ENCODE peak calls at places on chromosomes 16 and 17, in four cellular contexts. C is OCI-LY7, P is tibial nerve, E is lower lobe of right lung. L is an unnamed sample.

GRCh38 chr17:79776378-79777165 is 1.4 kb upstream of the CBX2 start:
- DNase-seq in P (no peak), E (peak), C (no peak), L (no peak)

GRCh38 chr16:27650073-27650701 is 100.2 kb downstream of the KATNIP start:
- DNase-seq in C (no peak), E (no peak), P (no peak), L (no peak)

GRCh38 chr17:1347681-1348318 is 52.2 kb downstream of the YWHAE start:
- DNase-seq in E (peak), C (no peak), P (peak), L (no peak)

GRCh38 chr16:4675864-4676786 is 17.2 kb upstream of the NUDT16L1 start:
- DNase-seq in P (no peak), C (no peak), E (no peak), L (no peak)

GRCh38 chr17:61464121-61464905 is 12.1 kb downstream of the TBX4 start:
- DNase-seq in P (no peak), C (no peak), E (peak), L (no peak)

GRCh38 chr16:86921289-86921688 is 342.9 kb downstream of the FOXL1 start:
- DNase-seq in C (no peak), P (no peak), E (no peak), L (no peak)

GRCh38 chr16:78259883-78260282 is 160.4 kb downstream of the WWOX start:
- DNase-seq in E (no peak), P (no peak), C (no peak), L (no peak)

GRCh38 chr17:44314869-44315661 is 6.7 kb downstream of the RUNDC3A start:
- DNase-seq in P (no peak), E (no peak), C (peak), L (no peak)

GRCh38 chr17:77802811-77803220 is 155.7 kb upstream of the TNRC6C start:
- DNase-seq in C (no peak), E (no peak), P (no peak), L (no peak)

GRCh38 chr16:4521971-4522623 is 16.5 kb downstream of the CDIP1 start:
- DNase-seq in E (no peak), C (no peak), P (no peak), L (no peak)

GRCh38 chr17:35948092-35948491 is 4.6 kb upstream of the LYZL6 start:
- DNase-seq in P (no peak), C (no peak), E (no peak), L (no peak)

GRCh38 chr16:55467898-55468297 is 11.1 kb upstream of the MMP2 start:
- DNase-seq in E (no peak), P (no peak), C (no peak), L (no peak)

GRCh38 chr17:77320046-77320445 is 179.3 kb downstream of the SEC14L1 start:
- DNase-seq in E (peak), C (no peak), P (peak), L (no peak)

GRCh38 chr17:44549736-44550135 is 7.5 kb upstream of the FZD2 start:
- DNase-seq in E (no peak), P (no peak), C (no peak), L (no peak)

GRCh38 chr16:9144106-9144505 is 52.7 kb downstream of the HAPSTR1 start:
- DNase-seq in C (no peak), P (no peak), E (no peak), L (no peak)

GRCh38 chr16:23107878-23108277 is 41.4 kb downstream of the USP31 start:
- DNase-seq in C (no peak), E (no peak), P (no peak), L (no peak)

GRCh38 chr17:19539040-19539399 is 5.4 kb downstream of the SLC47A1 start:
- DNase-seq in E (no peak), C (no peak), P (no peak), L (no peak)

GRCh38 chr17:17988427-17988945 is 15.8 kb downstream of the DRC3 start:
- DNase-seq in P (no peak), E (no peak), C (no peak), L (no peak)

GRCh38 chr17:27760069-27760885 is 40.1 kb downstream of the NOS2 start:
- DNase-seq in C (peak), P (peak), E (peak), L (no peak)

GRCh38 chr16:77780378-77780837 is 8.0 kb upstream of the VAT1L start:
- DNase-seq in E (no peak), P (no peak), C (no peak), L (peak)

GRCh38 chr16:2787406-2787805 is at the start of gene PRSS33:
- DNase-seq in E (peak), P (no peak), C (no peak), L (no peak)

GRCh38 chr17:45789874-45790273 is 5.8 kb downstream of the CRHR1 start:
- DNase-seq in C (no peak), P (no peak), E (no peak), L (no peak)

GRCh38 chr17:53142890-53143289 is 679.8 kb upstream of the KIF2B start:
- DNase-seq in E (no peak), P (no peak), C (no peak), L (no peak)

GRCh38 chr16:84430860-84431259 is 62.5 kb downstream of the ATP2C2 start:
- DNase-seq in P (no peak), E (no peak), C (no peak), L (no peak)

GRCh38 chr16:84438971-84439696 is 65.3 kb downstream of the MEAK7 start:
- DNase-seq in E (no peak), C (no peak), P (no peak), L (no peak)

GRCh38 chr16:84434800-84435199 is 66.5 kb downstream of the ATP2C2 start:
- DNase-seq in E (no peak), C (no peak), P (no peak), L (no peak)

GRCh38 chr16:84436196-84436595 is 67.9 kb downstream of the ATP2C2 start:
- DNase-seq in E (no peak), P (no peak), C (no peak), L (no peak)
- H3K27ac ChIP-seq in E (no peak), P (no peak), C (no peak), L (no peak)

DNA sequence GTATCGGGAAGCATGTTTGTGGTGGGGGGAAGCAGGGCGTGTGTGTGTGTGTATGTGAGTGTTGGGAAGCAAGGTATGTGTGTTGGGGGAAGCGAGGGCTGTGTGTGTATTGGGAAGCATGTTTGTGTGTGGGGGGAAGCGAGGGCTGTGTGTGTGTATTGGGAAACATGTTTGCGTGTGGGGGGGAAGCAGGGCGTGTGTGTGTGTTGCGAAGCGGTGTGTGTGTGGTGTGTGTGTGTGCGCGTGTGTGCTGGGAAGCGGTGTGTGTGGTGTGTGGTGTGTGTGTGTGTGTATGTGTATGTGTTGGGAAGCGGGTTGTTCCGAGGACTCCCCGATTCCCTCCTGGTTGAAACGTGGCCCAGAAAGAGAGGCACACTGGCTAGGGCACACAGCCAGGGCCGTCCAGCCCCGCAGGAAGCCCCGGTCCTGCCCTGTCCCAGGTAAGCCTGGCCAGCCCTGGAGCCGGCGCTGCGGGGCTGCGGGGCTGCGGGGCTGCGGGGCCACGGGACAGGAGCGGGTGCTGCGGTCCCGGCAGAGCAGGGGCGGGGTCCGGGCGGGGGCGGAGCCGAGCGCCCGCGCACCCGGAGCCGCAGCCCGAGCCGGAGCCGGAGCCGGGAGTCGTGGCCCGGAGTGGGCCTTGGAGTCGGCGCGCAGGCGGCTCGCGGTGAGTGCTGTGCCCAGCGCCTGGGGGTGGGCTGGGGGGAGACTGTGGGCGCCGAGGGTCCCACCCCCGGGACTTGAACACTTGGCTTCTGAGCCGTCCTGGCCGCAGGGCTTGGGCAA is at the start of gene NOD2:
- DNase-seq in E (no peak), C (no peak), P (no peak), L (no peak)
- H3K27ac ChIP-seq in E (peak), C (no peak), P (peak), L (no peak)

DNA sequence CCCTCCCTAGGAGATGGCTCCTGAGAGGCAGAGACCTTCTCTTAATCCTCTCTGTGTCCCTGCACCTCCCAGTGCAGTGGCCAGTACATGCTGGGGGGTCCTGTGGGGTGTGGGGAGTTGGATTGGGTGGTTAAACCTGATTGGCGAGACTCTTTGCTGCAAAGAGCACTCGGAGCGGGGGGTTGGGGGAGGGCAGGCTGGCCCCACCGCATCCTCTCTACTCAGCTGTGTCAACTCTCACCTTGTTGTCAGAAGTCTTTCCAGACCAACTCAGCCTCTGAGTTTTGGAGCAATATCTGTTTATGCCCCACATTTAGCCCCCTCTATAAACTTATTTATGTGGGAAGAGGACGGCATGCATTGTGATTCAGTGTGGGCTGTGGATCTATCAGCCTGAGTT is 40.0 kb downstream of the SMARCE1 start:
- DNase-seq in E (no peak), P (no peak), C (no peak), L (no peak)
- H3K27ac ChIP-seq in E (peak), P (no peak), C (no peak), L (no peak)

DNA sequence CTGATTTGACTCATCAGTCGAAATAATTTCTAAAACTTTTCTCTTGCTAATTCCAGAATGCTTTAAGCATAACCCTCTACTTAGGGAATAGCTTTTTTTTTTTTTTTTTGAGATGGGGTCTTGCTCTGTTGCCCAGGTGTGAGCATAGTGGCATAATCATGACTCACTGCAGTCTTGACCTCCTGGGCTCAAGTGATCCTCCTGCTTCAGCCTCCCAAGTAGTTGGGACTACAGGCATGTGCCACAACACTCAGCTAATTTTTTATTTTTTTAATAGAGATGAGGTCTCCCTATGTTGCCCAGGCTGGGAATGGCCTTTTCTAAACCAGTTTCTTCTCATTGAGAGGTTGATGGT is 13.6 kb upstream of the NFATC3 start:
- DNase-seq in C (no peak), E (no peak), P (no peak), L (no peak)
- H3K27ac ChIP-seq in C (peak), E (no peak), P (no peak), L (no peak)

DNA sequence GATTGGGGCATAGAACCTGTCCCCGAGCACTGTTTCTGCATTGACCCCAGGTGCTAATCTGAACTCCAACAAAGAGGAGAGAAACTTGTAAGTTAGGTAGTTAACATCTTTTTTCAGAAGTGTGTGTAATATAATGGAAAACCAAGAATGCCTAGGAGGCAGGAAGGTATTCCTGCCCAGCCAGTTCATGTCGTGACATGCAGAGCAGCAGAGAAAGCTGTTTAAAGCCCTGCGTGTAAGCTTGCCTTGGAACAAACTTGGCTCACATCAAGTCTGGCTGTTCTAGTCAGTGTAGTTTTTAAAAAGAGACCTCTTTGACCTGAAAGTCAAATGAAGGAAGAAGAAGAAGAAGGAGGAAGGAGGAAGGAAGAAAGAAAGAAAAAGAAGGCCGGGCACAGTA is 2.1 kb upstream of the GNA13 start:
- DNase-seq in P (no peak), C (no peak), E (no peak), L (no peak)
- H3K27ac ChIP-seq in P (peak), C (no peak), E (peak), L (no peak)

GRCh38 chr17:30589431-30589830 is 112.2 kb downstream of the GOSR1 start:
- DNase-seq in C (no peak), E (no peak), P (no peak), L (no peak)

GRCh38 chr17:30586818-30587595 is 109.8 kb downstream of the GOSR1 start:
- DNase-seq in E (no peak), C (no peak), P (no peak), L (no peak)

GRCh38 chr17:30588798-30589247 is 111.6 kb downstream of the GOSR1 start:
- DNase-seq in C (no peak), E (no peak), P (no peak), L (no peak)

GRCh38 chr17:30594223-30594952 is 117.2 kb downstream of the GOSR1 start:
- DNase-seq in C (no peak), E (no peak), P (no peak), L (no peak)

GRCh38 chr17:30590086-30590485 is 112.9 kb downstream of the GOSR1 start:
- DNase-seq in P (no peak), C (no peak), E (no peak), L (no peak)
- H3K27ac ChIP-seq in P (no peak), C (no peak), E (no peak), L (no peak)

GRCh38 chr16:19330801-19331484 is 45.4 kb downstream of the CLEC19A start:
- DNase-seq in P (no peak), C (no peak), E (no peak), L (no peak)

GRCh38 chr16:19328364-19328763 is 42.8 kb downstream of the CLEC19A start:
- DNase-seq in P (no peak), C (no peak), E (no peak), L (no peak)

GRCh38 chr16:19329932-19330331 is 44.4 kb downstream of the CLEC19A start:
- DNase-seq in C (no peak), E (no peak), P (no peak), L (no peak)

DNA sequence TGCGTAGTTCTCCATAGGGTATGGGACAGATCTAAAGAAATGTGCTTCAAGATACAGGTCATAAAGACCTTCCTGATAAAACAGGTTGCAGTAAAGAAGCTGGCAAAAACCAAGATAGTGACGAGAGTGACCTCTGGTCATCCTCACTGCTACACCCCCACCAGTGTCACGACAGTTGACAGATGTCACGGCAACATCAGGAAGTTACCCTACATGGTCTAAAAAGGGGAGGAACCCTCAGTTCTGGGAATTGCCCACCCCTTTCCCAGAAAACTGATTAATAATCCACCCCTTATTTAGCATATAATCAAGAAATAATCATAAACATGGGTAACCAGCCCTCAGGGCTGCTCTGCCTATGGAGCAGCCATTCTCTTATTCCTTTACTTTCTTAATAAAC is 46.3 kb downstream of the CLEC19A start:
- DNase-seq in P (no peak), C (no peak), E (no peak), L (no peak)
- H3K27ac ChIP-seq in P (no peak), C (no peak), E (no peak), L (no peak)

DNA sequence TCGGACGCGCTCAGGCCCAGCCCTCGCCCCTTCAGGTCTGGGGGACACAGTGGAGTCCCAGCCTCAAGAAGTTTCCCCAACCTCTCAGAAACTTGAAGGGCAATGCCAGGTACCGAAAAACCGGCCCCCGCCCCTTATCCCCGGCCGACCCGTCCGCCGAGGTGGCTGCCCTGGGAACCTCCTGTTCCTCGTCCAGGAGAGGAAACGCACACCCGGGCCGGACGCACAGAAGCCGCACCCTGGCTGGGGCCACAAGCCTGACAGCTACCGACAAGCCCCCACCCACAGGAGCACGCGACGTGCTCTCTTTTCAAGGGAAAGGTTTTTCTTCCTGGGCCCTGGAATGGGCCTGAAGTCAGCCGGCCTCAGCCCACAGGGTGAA is 37.2 kb downstream of the CBFA2T3 start:
- DNase-seq in C (no peak), E (peak), P (no peak), L (no peak)
- H3K27ac ChIP-seq in C (no peak), E (peak), P (peak), L (no peak)

DNA sequence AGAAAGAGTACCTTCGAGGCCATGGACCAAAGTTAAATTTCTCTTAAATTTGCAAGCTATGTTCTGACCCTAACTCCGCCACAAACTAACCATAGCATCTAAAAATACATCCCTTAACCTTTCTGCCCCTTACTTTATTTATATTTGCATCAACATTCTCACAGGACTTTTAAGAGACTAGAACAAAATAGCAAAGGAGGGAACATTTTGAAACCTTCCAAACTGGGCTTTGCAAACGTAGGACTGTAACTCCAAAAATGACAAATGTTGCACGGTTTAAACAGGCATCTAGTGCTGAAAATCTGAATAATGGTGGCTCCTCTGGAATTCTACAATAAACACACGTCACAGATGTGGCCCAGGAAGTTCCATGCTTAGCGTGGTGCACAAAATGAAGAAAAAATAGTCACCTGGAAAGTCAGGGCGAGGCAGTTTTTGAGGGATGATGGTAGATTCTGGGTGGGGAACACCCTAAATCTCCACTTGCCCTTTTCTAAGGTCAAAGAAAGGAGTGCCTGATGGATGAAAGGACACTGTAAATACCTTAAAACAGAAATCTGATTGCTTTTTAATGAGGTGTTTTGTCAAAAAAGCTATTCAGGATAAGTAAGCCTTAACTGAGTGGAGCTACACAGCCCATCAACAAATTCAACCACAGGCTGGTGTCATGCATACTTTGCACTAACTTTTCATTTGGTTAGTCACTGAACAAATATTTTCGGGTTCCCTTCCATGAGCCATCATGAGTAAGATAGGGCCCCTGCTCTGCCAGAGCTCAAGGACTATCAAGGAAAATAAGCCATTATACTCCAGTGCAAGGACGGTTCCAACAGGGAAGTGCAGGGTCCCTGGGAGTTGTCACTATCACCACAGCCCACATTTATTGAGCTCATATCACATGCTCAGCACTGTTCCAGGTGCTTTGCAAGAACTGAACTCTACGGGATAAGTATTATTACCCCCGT is 21.2 kb downstream of the ARHGAP17 start:
- DNase-seq in C (no peak), P (no peak), E (no peak), L (peak)
- H3K27ac ChIP-seq in C (no peak), P (peak), E (no peak), L (peak)

GRCh38 chr17:81582769-81583168 is 30.6 kb upstream of the FAAP100 start:
- DNase-seq in P (no peak), C (no peak), E (no peak), L (no peak)
- H3K27ac ChIP-seq in P (no peak), C (no peak), E (no peak), L (peak)